ENCODE peak calls at places on chromosomes 5 and 9, in six cellular contexts. K, R, Q, T, M and S are unnamed samples.

GRCh38 chr5:108925073-108925472 is 177.4 kb downstream of the FER start:
- DNase-seq in K (no peak), R (no peak), Q (no peak), T (no peak), M (no peak), S (no peak)

GRCh38 chr5:163563880-163564279 is 58.5 kb downstream of the MAT2B start:
- DNase-seq in K (no peak), R (no peak), Q (no peak), T (no peak), M (no peak), S (no peak)

GRCh38 chr5:98042961-98043360 is 730.5 kb upstream of the RGMB start:
- DNase-seq in K (no peak), R (no peak), Q (no peak), T (no peak), M (no peak), S (no peak)

GRCh38 chr9:88183798-88184495 is 45.7 kb upstream of the SPATA31C2 start:
- DNase-seq in K (no peak), R (no peak), Q (no peak), T (no peak), M (no peak), S (no peak)

GRCh38 chr9:19373527-19373926 is 6.5 kb downstream of the RPS6 start:
- DNase-seq in K (no peak), R (no peak), Q (no peak), T (no peak), M (no peak), S (no peak)

GRCh38 chr5:172370648-172371248 is 83.6 kb downstream of the SH3PXD2B start:
- DNase-seq in K (no peak), R (peak; percentile 71), Q (peak; percentile 48), T (no peak), M (peak; percentile 37), S (no peak)

GRCh38 chr5:31194892-31195291 is 1.4 kb downstream of the CDH6 start:
- DNase-seq in K (no peak), R (peak; percentile 27), Q (no peak), T (no peak), M (no peak), S (no peak)

GRCh38 chr9:113577525-113578261 is 114.2 kb downstream of the RGS3 start:
- DNase-seq in K (peak; percentile 58), R (peak; percentile 81), Q (peak; percentile 23), T (no peak), M (no peak), S (no peak)

GRCh38 chr5:179135441-179136215 is 75.5 kb downstream of the ZNF354C start:
- DNase-seq in K (no peak), R (no peak), Q (no peak), T (no peak), M (no peak), S (no peak)

GRCh38 chr5:107026098-107026497 is 644.6 kb downstream of the EFNA5 start:
- DNase-seq in K (no peak), R (no peak), Q (no peak), T (no peak), M (no peak), S (no peak)

GRCh38 chr9:37036237-37037136 is 2.4 kb upstream of the PAX5 start:
- DNase-seq in K (peak; percentile 61), R (peak; percentile 12), Q (peak; percentile 61), T (no peak), M (peak; percentile 58), S (peak; percentile 76)

GRCh38 chr5:474826-475661 is 32.1 kb downstream of the EXOC3 start:
- DNase-seq in K (peak; percentile 49), R (peak; percentile 9), Q (no peak), T (no peak), M (no peak), S (peak; percentile 68)

GRCh38 chr5:14176888-14177287 is 33.7 kb downstream of the TRIO start:
- DNase-seq in K (no peak), R (no peak), Q (no peak), T (no peak), M (no peak), S (no peak)

GRCh38 chr9:107249131-107249533 is 33.9 kb upstream of the RAD23B start:
- DNase-seq in K (no peak), R (peak; percentile 46), Q (no peak), T (no peak), M (no peak), S (no peak)

GRCh38 chr5:179275941-179276837 is 69.1 kb downstream of the ADAMTS2 start:
- DNase-seq in K (peak; percentile 93), R (peak; percentile 98), Q (peak; percentile 55), T (peak; percentile 93), M (peak; percentile 44), S (no peak)

GRCh38 chr9:128913995-128914772 is 6.6 kb upstream of the PHYHD1 start:
- DNase-seq in K (no peak), R (no peak), Q (no peak), T (no peak), M (no peak), S (no peak)

GRCh38 chr9:128554155-128554862 is 1.9 kb downstream of the SPTAN1 start:
- DNase-seq in K (peak; percentile 60), R (peak; percentile 93), Q (peak; percentile 34), T (peak; percentile 85), M (peak; percentile 37), S (no peak)

GRCh38 chr5:125536582-125536981 is 790.1 kb upstream of the ZNF608 start:
- DNase-seq in K (no peak), R (peak; percentile 27), Q (no peak), T (no peak), M (no peak), S (no peak)

GRCh38 chr5:160369990-160370712 is at the start of gene C1QTNF2:
- DNase-seq in K (peak; percentile 68), R (peak; percentile 72), Q (peak; percentile 71), T (peak; percentile 69), M (peak; percentile 43), S (peak; percentile 72)

GRCh38 chr5:34959323-34959722 is 30.0 kb downstream of the DNAJC21 start:
- DNase-seq in K (no peak), R (peak; percentile 86), Q (no peak), T (no peak), M (no peak), S (no peak)

GRCh38 chr5:141430332-141431113 is at the start of gene PCDHGA12:
- DNase-seq in K (peak; percentile 82), R (peak; percentile 87), Q (no peak), T (peak; percentile 73), M (no peak), S (no peak)

GRCh38 chr5:172932313-172933017 is 26.8 kb upstream of the RPL26L1 start:
- DNase-seq in K (peak; percentile 89), R (peak; percentile 78), Q (peak; percentile 74), T (peak; percentile 85), M (peak; percentile 86), S (peak; percentile 91)

GRCh38 chr9:78115073-78115472 is 83.5 kb upstream of the GNAQ start:
- DNase-seq in K (no peak), R (no peak), Q (no peak), T (no peak), M (no peak), S (no peak)

GRCh38 chr9:28135571-28135970 is 562.3 kb upstream of the C9orf72 start:
- DNase-seq in K (no peak), R (no peak), Q (no peak), T (no peak), M (no peak), S (no peak)

GRCh38 chr9:136496801-136497620 is 14.2 kb upstream of the SEC16A start:
- DNase-seq in K (no peak), R (no peak), Q (no peak), T (no peak), M (no peak), S (no peak)
- TF ChIP-seq CTCF in K (no peak), R (no peak), Q (no peak), T (no peak), M (no peak), S (no peak)

GRCh38 chr5:42545038-42545437 is 121.8 kb downstream of the GHR start:
- DNase-seq in K (no peak), R (no peak), Q (no peak), T (no peak), M (no peak), S (no peak)
- H3K4me1 ChIP-seq in K (peaks cover 36% of the 10 kb centered on the region), R (no peaks in the 10 kb centered on the region), Q (peaks cover 2% of the 10 kb centered on the region), T (no peaks in the 10 kb centered on the region), M (no peaks in the 10 kb centered on the region), S (no peaks in the 10 kb centered on the region)

DNA sequence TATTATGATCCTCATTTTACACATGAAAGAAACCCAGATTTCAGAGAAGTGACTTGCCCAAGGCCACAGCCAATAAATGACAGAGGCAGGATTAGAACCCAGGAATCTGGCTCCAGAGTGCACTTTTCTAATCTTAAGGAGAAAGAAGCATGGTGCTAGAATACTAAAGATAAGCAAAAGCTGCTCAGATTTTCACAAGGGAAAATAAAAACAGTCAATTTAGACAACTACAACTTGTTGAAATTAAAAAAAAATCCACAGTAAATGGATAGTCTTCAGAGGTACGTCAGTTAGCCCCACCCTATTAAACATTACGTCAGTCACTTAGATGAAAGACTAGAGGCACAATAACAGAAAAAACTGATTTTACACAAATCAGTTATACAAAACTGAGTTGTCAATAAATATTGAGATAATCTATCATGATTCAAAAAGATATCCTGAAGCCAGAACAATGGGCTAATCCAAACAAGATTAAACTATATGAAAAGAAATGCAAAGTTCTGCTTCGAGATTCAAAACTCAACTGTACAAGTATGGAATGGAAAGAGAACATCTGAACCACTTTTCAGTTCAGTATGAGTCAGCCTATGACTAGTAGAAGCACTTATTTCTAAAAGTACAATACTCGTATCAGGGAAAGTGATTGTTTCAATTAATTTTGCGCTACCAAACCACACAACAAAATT is 9.3 kb downstream of the TMEM245 start:
- DNase-seq in K (no peak), R (peak; percentile 80), Q (no peak), T (no peak), M (no peak), S (no peak)
- H3K4me3 ChIP-seq in K (no peak overlapping the region), R (peak overlapping the region; percentile 5), Q (no peak overlapping the region), T (no peak overlapping the region), M (no peak overlapping the region), S (no peak overlapping the region)

GRCh38 chr9:119375892-119376291 is 6.7 kb upstream of the BRINP1 start:
- DNase-seq in K (no peak), R (no peak), Q (peak; percentile 46), T (no peak), M (no peak), S (no peak)
- TF ChIP-seq CTCF in K (no peak), R (no peak), Q (no peak), T (no peak), M (no peak), S (no peak)

DNA sequence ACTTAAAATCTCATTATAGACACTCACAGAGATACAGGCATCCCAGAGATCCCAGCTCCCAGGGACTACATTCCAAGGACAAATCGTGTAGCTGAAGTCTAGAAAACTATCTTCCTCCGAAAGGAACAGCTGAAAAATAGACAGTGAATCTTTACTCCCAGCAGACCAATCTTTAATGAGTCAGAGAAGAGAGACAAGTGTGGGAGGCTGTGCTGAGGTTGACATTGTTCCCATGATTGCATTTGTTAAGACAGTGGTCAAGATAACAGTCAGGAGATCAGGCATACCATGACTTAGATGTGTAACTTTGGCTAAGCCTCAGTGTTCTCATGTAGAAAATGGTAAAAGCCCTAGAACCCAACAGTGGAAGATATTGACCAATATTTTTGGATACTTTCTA is 120.7 kb downstream of the PAPPA start:
- DNase-seq in K (no peak), R (peak; percentile 89), Q (no peak), T (no peak), M (no peak), S (no peak)
- H3K4me1 ChIP-seq in K (no peaks in the 10 kb centered on the region), R (no peaks in the 10 kb centered on the region), Q (no peaks in the 10 kb centered on the region), T (no peaks in the 10 kb centered on the region), M (no peaks in the 10 kb centered on the region), S (no peaks in the 10 kb centered on the region)